ENCODE peak calls at places on chromosome 1, in seven cellular contexts. One of them, this sample, is unnamed.

GRCh38 chr1:61227857-61228557 is 145.6 kb downstream of the NFIA start:
- DNase-seq in left ventricle myocardium inferior: no peak
- DNase-seq in HL-60: no peak
- DNase-seq in thyroid gland: no peak
- DNase-seq in WTC11: no peak
- DNase-seq in lung: no peak
- DNase-seq in fibroblast of lung: no peak
- DNase-seq in this sample: no peak

GRCh38 chr1:171596119-171596518 is 25.9 kb upstream of the MYOCOS start:
- DNase-seq in thyroid gland: no peak
- DNase-seq in lung: no peak
- DNase-seq in HL-60: no peak
- DNase-seq in fibroblast of lung: no peak
- DNase-seq in left ventricle myocardium inferior: no peak
- DNase-seq in WTC11: no peak
- DNase-seq in this sample: no peak

GRCh38 chr1:201251411-201251810 is 31.9 kb upstream of the PKP1 start:
- DNase-seq in fibroblast of lung: no peak
- DNase-seq in thyroid gland: no peak
- DNase-seq in WTC11: no peak
- DNase-seq in left ventricle myocardium inferior: no peak
- DNase-seq in lung: no peak
- DNase-seq in HL-60: no peak
- DNase-seq in this sample: no peak

GRCh38 chr1:3926956-3927355 is 26.9 kb upstream of the C1orf174 start:
- DNase-seq in WTC11: no peak
- DNase-seq in fibroblast of lung: no peak
- DNase-seq in lung: no peak
- DNase-seq in left ventricle myocardium inferior: no peak
- DNase-seq in thyroid gland: no peak
- DNase-seq in HL-60: no peak
- DNase-seq in this sample: no peak

GRCh38 chr1:107110346-107110745 is 30.5 kb upstream of the NTNG1 start:
- DNase-seq in thyroid gland: no peak
- DNase-seq in left ventricle myocardium inferior: no peak
- DNase-seq in fibroblast of lung: peak; percentile 53
- DNase-seq in WTC11: no peak
- DNase-seq in HL-60: no peak
- DNase-seq in lung: no peak
- DNase-seq in this sample: no peak

GRCh38 chr1:5983361-5984103 is 8.7 kb downstream of the NPHP4 start:
- DNase-seq in HL-60: no peak
- DNase-seq in left ventricle myocardium inferior: no peak
- DNase-seq in fibroblast of lung: peak; percentile 61
- DNase-seq in lung: no peak
- DNase-seq in thyroid gland: no peak
- DNase-seq in WTC11: no peak
- DNase-seq in this sample: no peak

GRCh38 chr1:235855811-235856429 is 10.8 kb downstream of the LYST start:
- DNase-seq in HL-60: no peak
- DNase-seq in fibroblast of lung: no peak
- DNase-seq in lung: no peak
- DNase-seq in left ventricle myocardium inferior: no peak
- DNase-seq in thyroid gland: no peak
- DNase-seq in WTC11: no peak
- DNase-seq in this sample: peak; percentile 40

GRCh38 chr1:42172394-42173133 is 8.0 kb upstream of the GUCA2A start:
- DNase-seq in left ventricle myocardium inferior: peak; percentile 64
- DNase-seq in lung: no peak
- DNase-seq in thyroid gland: peak; percentile 27
- DNase-seq in fibroblast of lung: peak; percentile 18
- DNase-seq in WTC11: no peak
- DNase-seq in HL-60: no peak
- DNase-seq in this sample: no peak

DNA sequence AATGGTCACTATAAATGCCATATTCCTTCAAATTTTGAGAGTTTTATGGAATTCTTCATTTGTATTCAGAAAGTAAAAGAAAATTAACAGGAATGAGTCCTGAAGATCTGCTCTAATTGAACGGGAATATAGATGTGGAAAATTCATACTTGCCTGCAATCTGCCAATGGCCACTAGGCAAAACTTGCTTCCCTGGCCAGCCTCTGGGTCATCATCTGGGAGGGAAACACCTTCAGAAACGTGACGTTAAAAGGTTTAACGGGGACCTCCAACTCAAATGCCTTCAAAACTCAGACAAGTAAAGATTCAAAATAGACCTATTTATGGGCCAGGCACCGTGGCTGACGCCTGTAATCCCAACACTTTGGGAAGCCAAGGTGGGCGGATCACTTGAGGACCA is 21.7 kb upstream of the CTSK start:
- DNase-seq in HL-60: no peak
- DNase-seq in fibroblast of lung: no peak
- DNase-seq in WTC11: no peak
- DNase-seq in lung: no peak
- DNase-seq in left ventricle myocardium inferior: no peak
- DNase-seq in thyroid gland: no peak
- DNase-seq in this sample: no peak
- TF ChIP-seq CTCF in HL-60: no peak
- TF ChIP-seq CTCF in fibroblast of lung: peak; percentile 5
- TF ChIP-seq CTCF in WTC11: no peak
- TF ChIP-seq CTCF in lung: no peak
- TF ChIP-seq CTCF in left ventricle myocardium inferior: peak; percentile 37
- TF ChIP-seq CTCF in thyroid gland: no peak
- TF ChIP-seq CTCF in this sample: no peak

GRCh38 chr1:145901312-145902021 is 8.4 kb downstream of the ITGA10 start:
- DNase-seq in WTC11: peak; percentile 37
- DNase-seq in thyroid gland: no peak
- DNase-seq in lung: no peak
- DNase-seq in HL-60: no peak
- DNase-seq in left ventricle myocardium inferior: no peak
- DNase-seq in fibroblast of lung: no peak
- DNase-seq in this sample: no peak
- TF ChIP-seq CTCF in WTC11: no peak
- TF ChIP-seq CTCF in thyroid gland: no peak
- TF ChIP-seq CTCF in lung: no peak
- TF ChIP-seq CTCF in HL-60: no peak
- TF ChIP-seq CTCF in left ventricle myocardium inferior: no peak
- TF ChIP-seq CTCF in fibroblast of lung: no peak
- TF ChIP-seq CTCF in this sample: no peak

GRCh38 chr1:221823149-221823548 is 81.3 kb upstream of the DUSP10 start:
- DNase-seq in HL-60: no peak
- DNase-seq in WTC11: no peak
- DNase-seq in lung: no peak
- DNase-seq in left ventricle myocardium inferior: no peak
- DNase-seq in fibroblast of lung: no peak
- DNase-seq in thyroid gland: no peak
- DNase-seq in this sample: no peak
- TF ChIP-seq CTCF in HL-60: no peak
- TF ChIP-seq CTCF in WTC11: no peak
- TF ChIP-seq CTCF in lung: no peak
- TF ChIP-seq CTCF in left ventricle myocardium inferior: no peak
- TF ChIP-seq CTCF in fibroblast of lung: no peak
- TF ChIP-seq CTCF in thyroid gland: no peak
- TF ChIP-seq CTCF in this sample: no peak

DNA sequence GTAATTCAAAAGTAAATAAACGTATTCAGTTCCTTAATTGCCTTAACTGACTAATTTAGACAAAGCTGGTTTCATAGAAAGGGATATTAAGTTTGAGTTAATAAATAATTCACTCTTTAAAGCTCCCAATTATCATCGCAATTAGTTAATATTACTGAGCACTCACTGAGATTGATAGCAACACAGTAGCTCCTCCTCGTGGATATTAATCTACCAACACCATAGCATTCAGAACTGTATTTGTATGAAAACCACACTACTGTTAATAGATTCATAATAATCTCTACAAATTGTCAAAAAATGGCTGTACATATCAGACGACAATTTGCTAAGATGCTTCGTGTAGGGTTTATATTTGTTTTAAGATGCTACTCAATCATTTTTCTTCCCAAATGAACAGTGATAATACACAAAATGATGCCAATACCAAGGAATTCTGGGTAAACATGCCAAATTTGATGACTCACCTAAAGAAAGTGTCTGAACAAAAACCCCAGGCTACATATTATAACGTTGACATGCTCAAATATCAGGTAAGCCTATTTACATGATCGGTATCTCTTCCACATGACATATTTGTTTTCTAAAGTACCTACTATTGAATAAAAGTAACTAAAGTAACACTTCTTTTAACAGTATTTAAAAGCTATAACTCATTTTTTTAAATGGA is 18.8 kb upstream of the DYNLT5 start:
- DNase-seq in lung: no peak
- DNase-seq in fibroblast of lung: peak; percentile 18
- DNase-seq in left ventricle myocardium inferior: no peak
- DNase-seq in thyroid gland: no peak
- DNase-seq in HL-60: no peak
- DNase-seq in WTC11: no peak
- DNase-seq in this sample: no peak
- TF ChIP-seq CTCF in lung: no peak
- TF ChIP-seq CTCF in fibroblast of lung: no peak
- TF ChIP-seq CTCF in left ventricle myocardium inferior: no peak
- TF ChIP-seq CTCF in thyroid gland: no peak
- TF ChIP-seq CTCF in HL-60: no peak
- TF ChIP-seq CTCF in WTC11: no peak
- TF ChIP-seq CTCF in this sample: peak; percentile 15

GRCh38 chr1:31507676-31508530 is 68.4 kb upstream of the TINAGL1 start:
- DNase-seq in thyroid gland: no peak
- DNase-seq in HL-60: no peak
- DNase-seq in left ventricle myocardium inferior: no peak
- DNase-seq in lung: no peak
- DNase-seq in WTC11: no peak
- DNase-seq in fibroblast of lung: no peak
- DNase-seq in this sample: no peak
- TF ChIP-seq CTCF in thyroid gland: no peak
- TF ChIP-seq CTCF in HL-60: no peak
- TF ChIP-seq CTCF in left ventricle myocardium inferior: no peak
- TF ChIP-seq CTCF in lung: no peak
- TF ChIP-seq CTCF in WTC11: no peak
- TF ChIP-seq CTCF in fibroblast of lung: no peak
- TF ChIP-seq CTCF in this sample: no peak

GRCh38 chr1:54105080-54105479 is 47.7 kb downstream of the CDCP2 start:
- DNase-seq in left ventricle myocardium inferior: no peak
- DNase-seq in thyroid gland: no peak
- DNase-seq in HL-60: no peak
- DNase-seq in fibroblast of lung: no peak
- DNase-seq in lung: no peak
- DNase-seq in WTC11: no peak
- DNase-seq in this sample: no peak

GRCh38 chr1:54109131-54110105 is 43.4 kb downstream of the CDCP2 start:
- DNase-seq in thyroid gland: no peak
- DNase-seq in fibroblast of lung: no peak
- DNase-seq in lung: no peak
- DNase-seq in HL-60: no peak
- DNase-seq in left ventricle myocardium inferior: no peak
- DNase-seq in WTC11: no peak
- DNase-seq in this sample: no peak

GRCh38 chr1:54108156-54108555 is 44.6 kb downstream of the CDCP2 start:
- DNase-seq in WTC11: no peak
- DNase-seq in HL-60: no peak
- DNase-seq in lung: no peak
- DNase-seq in left ventricle myocardium inferior: no peak
- DNase-seq in thyroid gland: no peak
- DNase-seq in fibroblast of lung: no peak
- DNase-seq in this sample: no peak

GRCh38 chr1:54105736-54106269 is 47.0 kb downstream of the CDCP2 start:
- DNase-seq in left ventricle myocardium inferior: no peak
- DNase-seq in WTC11: no peak
- DNase-seq in fibroblast of lung: peak; percentile 25
- DNase-seq in lung: no peak
- DNase-seq in thyroid gland: no peak
- DNase-seq in HL-60: no peak
- DNase-seq in this sample: no peak

DNA sequence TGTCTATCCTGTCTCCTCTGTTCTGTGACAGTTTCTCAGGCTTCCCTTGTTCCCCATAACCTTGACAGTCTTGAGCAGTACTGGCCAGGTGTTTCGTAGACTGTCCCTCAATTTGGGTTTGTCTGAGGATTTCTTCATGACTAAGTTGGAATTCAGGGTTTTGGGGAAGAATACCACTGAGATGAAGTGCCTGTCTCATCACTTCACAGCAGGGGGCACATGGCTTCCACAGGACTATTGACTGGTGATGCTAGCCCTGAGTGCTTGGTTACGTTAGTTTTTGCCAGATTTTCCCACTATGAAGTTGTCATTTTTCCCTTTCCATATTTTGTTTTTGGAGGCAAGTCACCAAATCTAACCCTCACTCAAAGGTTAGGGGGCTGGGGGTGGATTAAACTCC is 45.7 kb downstream of the CDCP2 start:
- DNase-seq in lung: no peak
- DNase-seq in fibroblast of lung: peak; percentile 11
- DNase-seq in left ventricle myocardium inferior: no peak
- DNase-seq in thyroid gland: no peak
- DNase-seq in HL-60: no peak
- DNase-seq in WTC11: no peak
- DNase-seq in this sample: no peak
- TF ChIP-seq CTCF in lung: no peak
- TF ChIP-seq CTCF in fibroblast of lung: no peak
- TF ChIP-seq CTCF in left ventricle myocardium inferior: peak; percentile 22
- TF ChIP-seq CTCF in thyroid gland: no peak
- TF ChIP-seq CTCF in HL-60: no peak
- TF ChIP-seq CTCF in WTC11: no peak
- TF ChIP-seq CTCF in this sample: no peak

GRCh38 chr1:158962983-158963382 is 31.6 kb downstream of the PYHIN1 start:
- DNase-seq in thyroid gland: no peak
- DNase-seq in left ventricle myocardium inferior: no peak
- DNase-seq in HL-60: no peak
- DNase-seq in WTC11: no peak
- DNase-seq in fibroblast of lung: no peak
- DNase-seq in lung: no peak
- DNase-seq in this sample: no peak
- TF ChIP-seq CTCF in thyroid gland: no peak
- TF ChIP-seq CTCF in left ventricle myocardium inferior: no peak
- TF ChIP-seq CTCF in HL-60: no peak
- TF ChIP-seq CTCF in WTC11: no peak
- TF ChIP-seq CTCF in fibroblast of lung: no peak
- TF ChIP-seq CTCF in lung: no peak
- TF ChIP-seq CTCF in this sample: no peak

GRCh38 chr1:232306269-232306911 is 323.5 kb downstream of the SIPA1L2 start:
- DNase-seq in HL-60: no peak
- DNase-seq in fibroblast of lung: no peak
- DNase-seq in WTC11: peak; percentile 35
- DNase-seq in lung: peak; percentile 58
- DNase-seq in thyroid gland: peak; percentile 89
- DNase-seq in left ventricle myocardium inferior: peak; percentile 42
- DNase-seq in this sample: no peak
- TF ChIP-seq CTCF in HL-60: no peak
- TF ChIP-seq CTCF in fibroblast of lung: no peak
- TF ChIP-seq CTCF in WTC11: no peak
- TF ChIP-seq CTCF in lung: no peak
- TF ChIP-seq CTCF in thyroid gland: no peak
- TF ChIP-seq CTCF in left ventricle myocardium inferior: peak; percentile 55
- TF ChIP-seq CTCF in this sample: no peak

DNA sequence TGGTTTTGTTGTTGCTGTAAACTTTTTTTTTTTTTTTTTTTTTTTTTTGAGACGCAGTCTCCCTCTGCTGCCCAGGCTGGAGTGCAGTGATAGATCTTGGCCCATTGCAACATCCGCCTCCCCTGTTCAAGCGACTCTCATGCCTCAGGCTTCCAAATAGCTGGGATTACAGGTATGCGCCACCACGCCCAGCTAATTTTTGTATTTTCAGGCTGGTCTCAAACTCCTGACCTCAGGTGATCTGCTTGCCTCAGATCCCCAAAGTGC is 78.9 kb upstream of the SLC45A1 start:
- DNase-seq in fibroblast of lung: peak; percentile 76
- DNase-seq in thyroid gland: peak; percentile 66
- DNase-seq in WTC11: no peak
- DNase-seq in left ventricle myocardium inferior: peak; percentile 20
- DNase-seq in HL-60: no peak
- DNase-seq in lung: peak; percentile 57
- DNase-seq in this sample: no peak
- TF ChIP-seq CTCF in fibroblast of lung: peak; percentile 49
- TF ChIP-seq CTCF in thyroid gland: no peak
- TF ChIP-seq CTCF in WTC11: no peak
- TF ChIP-seq CTCF in left ventricle myocardium inferior: peak; percentile 48
- TF ChIP-seq CTCF in HL-60: no peak
- TF ChIP-seq CTCF in lung: no peak
- TF ChIP-seq CTCF in this sample: peak; percentile 14